ENCODE peak calls at places on chromosome 2, in ten cellular contexts. One of them, this sample, is unnamed.

GRCh38 chr2:38128653-38129052 is 52.7 kb upstream of the CYP1B1 start:
- DNase-seq in caudate nucleus: no peak
- DNase-seq in activated CD4-positive, alpha-beta T cell treated with anti-CD3 and anti-CD28 coated beads, Interleukin-2, amount 50 U/mL, for 48 hours: no peak
- DNase-seq in COLO829: no peak
- DNase-seq in HCT116: no peak
- DNase-seq in AG04449: no peak
- DNase-seq in cardiac fibroblast: peak; percentile 71
- DNase-seq in glutamatergic neuron: no peak
- DNase-seq in heart left ventricle: no peak
- DNase-seq in colonic mucosa: no peak
- DNase-seq in this sample: peak; percentile 67

GRCh38 chr2:47869859-47870258 is 36.4 kb downstream of the FBXO11 start:
- DNase-seq in caudate nucleus: no peak
- DNase-seq in activated CD4-positive, alpha-beta T cell treated with anti-CD3 and anti-CD28 coated beads, Interleukin-2, amount 50 U/mL, for 48 hours: no peak
- DNase-seq in COLO829: no peak
- DNase-seq in HCT116: no peak
- DNase-seq in AG04449: no peak
- DNase-seq in cardiac fibroblast: no peak
- DNase-seq in glutamatergic neuron: no peak
- DNase-seq in heart left ventricle: no peak
- DNase-seq in colonic mucosa: no peak
- DNase-seq in this sample: no peak

GRCh38 chr2:213238753-213239591 is 45.3 kb upstream of the SPAG16 start:
- DNase-seq in caudate nucleus: no peak
- DNase-seq in activated CD4-positive, alpha-beta T cell treated with anti-CD3 and anti-CD28 coated beads, Interleukin-2, amount 50 U/mL, for 48 hours: no peak
- DNase-seq in COLO829: peak; percentile 70
- DNase-seq in HCT116: peak; percentile 36
- DNase-seq in AG04449: peak; percentile 82
- DNase-seq in cardiac fibroblast: peak; percentile 95
- DNase-seq in glutamatergic neuron: no peak
- DNase-seq in heart left ventricle: no peak
- DNase-seq in colonic mucosa: no peak
- DNase-seq in this sample: peak; percentile 79

GRCh38 chr2:232351686-232352510 is 26.7 kb upstream of the ALPP start:
- DNase-seq in caudate nucleus: no peak
- DNase-seq in activated CD4-positive, alpha-beta T cell treated with anti-CD3 and anti-CD28 coated beads, Interleukin-2, amount 50 U/mL, for 48 hours: no peak
- DNase-seq in COLO829: no peak
- DNase-seq in HCT116: no peak
- DNase-seq in AG04449: no peak
- DNase-seq in cardiac fibroblast: no peak
- DNase-seq in glutamatergic neuron: no peak
- DNase-seq in heart left ventricle: no peak
- DNase-seq in colonic mucosa: no peak
- DNase-seq in this sample: no peak

GRCh38 chr2:23620841-23621341 is 235.9 kb downstream of the KLHL29 start:
- DNase-seq in caudate nucleus: no peak
- DNase-seq in activated CD4-positive, alpha-beta T cell treated with anti-CD3 and anti-CD28 coated beads, Interleukin-2, amount 50 U/mL, for 48 hours: no peak
- DNase-seq in COLO829: no peak
- DNase-seq in HCT116: no peak
- DNase-seq in AG04449: peak; percentile 56
- DNase-seq in cardiac fibroblast: peak; percentile 77
- DNase-seq in glutamatergic neuron: peak; percentile 50
- DNase-seq in heart left ventricle: peak; percentile 68
- DNase-seq in colonic mucosa: no peak
- DNase-seq in this sample: no peak

GRCh38 chr2:97267411-97268074 is 154.6 kb downstream of the ANKRD36 start:
- DNase-seq in caudate nucleus: no peak
- DNase-seq in activated CD4-positive, alpha-beta T cell treated with anti-CD3 and anti-CD28 coated beads, Interleukin-2, amount 50 U/mL, for 48 hours: peak; percentile 6
- DNase-seq in COLO829: no peak
- DNase-seq in HCT116: no peak
- DNase-seq in AG04449: no peak
- DNase-seq in cardiac fibroblast: no peak
- DNase-seq in glutamatergic neuron: peak; percentile 12
- DNase-seq in heart left ventricle: peak; percentile 56
- DNase-seq in colonic mucosa: peak; percentile 18
- DNase-seq in this sample: peak; percentile 0

GRCh38 chr2:84486436-84487115 is 27.5 kb upstream of the SUCLG1 start:
- DNase-seq in caudate nucleus: no peak
- DNase-seq in activated CD4-positive, alpha-beta T cell treated with anti-CD3 and anti-CD28 coated beads, Interleukin-2, amount 50 U/mL, for 48 hours: no peak
- DNase-seq in COLO829: no peak
- DNase-seq in HCT116: no peak
- DNase-seq in AG04449: no peak
- DNase-seq in cardiac fibroblast: peak; percentile 90
- DNase-seq in glutamatergic neuron: no peak
- DNase-seq in heart left ventricle: no peak
- DNase-seq in colonic mucosa: peak; percentile 87
- DNase-seq in this sample: no peak

GRCh38 chr2:230668184-230668938 is 44.3 kb upstream of the CAB39 start:
- DNase-seq in caudate nucleus: no peak
- DNase-seq in activated CD4-positive, alpha-beta T cell treated with anti-CD3 and anti-CD28 coated beads, Interleukin-2, amount 50 U/mL, for 48 hours: peak; percentile 62
- DNase-seq in COLO829: no peak
- DNase-seq in HCT116: no peak
- DNase-seq in AG04449: no peak
- DNase-seq in cardiac fibroblast: no peak
- DNase-seq in glutamatergic neuron: no peak
- DNase-seq in heart left ventricle: peak; percentile 73
- DNase-seq in colonic mucosa: no peak
- DNase-seq in this sample: peak; percentile 90